ENCODE peak calls at places on chromosomes 6 and 20, in five cellular contexts. B, C, N, M and Q are unnamed samples.

GRCh38 chr20:1508576-1508975 is 17.4 kb upstream of the SIRPB2 start:
- DNase-seq in C (no peak), B (no peak), M (no peak), N (no peak), Q (no peak)

GRCh38 chr6:38755874-38756273 is 40.8 kb downstream of the DNAH8 start:
- DNase-seq in C (no peak), B (no peak), N (peak; percentile 62), M (no peak), Q (no peak)

GRCh38 chr6:160042014-160042773 is 73.3 kb downstream of the IGF2R start:
- DNase-seq in N (no peak), C (no peak), B (no peak), M (no peak), Q (no peak)

GRCh38 chr20:11849976-11850670 is 67.6 kb upstream of the BTBD3 start:
- DNase-seq in C (no peak), B (no peak), N (peak; percentile 8), M (no peak), Q (no peak)

GRCh38 chr6:30037182-30037788 is 23.8 kb upstream of the POLR1H start:
- DNase-seq in M (no peak), C (peak; percentile 27), B (no peak), N (no peak), Q (no peak)

GRCh38 chr6:72616406-72617015 is 5.4 kb upstream of the KCNQ5 start:
- DNase-seq in B (no peak), M (no peak), N (no peak), C (no peak), Q (no peak)

GRCh38 chr6:33095681-33096080 is 19.9 kb downstream of the HLA-DPB1 start:
- DNase-seq in M (no peak), C (no peak), N (no peak), B (no peak), Q (no peak)

GRCh38 chr20:47438464-47439381 is 63.0 kb upstream of the NCOA3 start:
- DNase-seq in C (no peak), N (peak; percentile 33), M (peak; percentile 30), B (no peak), Q (peak; percentile 61)

GRCh38 chr6:48086187-48086586 is 24.8 kb downstream of the PTCHD4 start:
- DNase-seq in N (no peak), M (no peak), B (no peak), C (no peak), Q (no peak)

GRCh38 chr6:42013134-42013516 is 37.2 kb upstream of the TAF8 start:
- DNase-seq in C (no peak), B (no peak), M (no peak), N (no peak), Q (no peak)

GRCh38 chr6:11943060-11943459 is 69.1 kb upstream of the HIVEP1 start:
- DNase-seq in M (no peak), N (no peak), C (no peak), B (no peak), Q (no peak)

GRCh38 chr20:36313476-36313875 is 7.3 kb downstream of the DLGAP4 start:
- DNase-seq in M (no peak), N (no peak), B (no peak), C (no peak), Q (no peak)

GRCh38 chr6:157224178-157224956 is 99.0 kb downstream of the TMEM242 start:
- DNase-seq in M (no peak), N (no peak), C (no peak), B (peak; percentile 52), Q (peak; percentile 77)

GRCh38 chr6:119076173-119076965 is 2.1 kb downstream of the FAM184A start:
- DNase-seq in M (no peak), N (no peak), B (no peak), C (no peak), Q (no peak)

GRCh38 chr6:99467509-99468106 is 42.5 kb upstream of the PNISR start:
- DNase-seq in M (no peak), C (peak; percentile 10), N (no peak), B (no peak), Q (no peak)

GRCh38 chr6:117389227-117390057 is 36.3 kb downstream of the ROS1 start:
- DNase-seq in N (no peak), B (no peak), M (peak; percentile 31), C (peak; percentile 5), Q (no peak)

GRCh38 chr6:36968266-36968977 is 13.9 kb downstream of the PI16 start:
- DNase-seq in N (no peak), C (no peak), M (peak; percentile 37), B (peak; percentile 73), Q (no peak)

GRCh38 chr20:19928379-19929360 is 88.5 kb upstream of the NAA20 start:
- DNase-seq in C (no peak), M (peak; percentile 77), B (no peak), N (no peak), Q (peak; percentile 64)

GRCh38 chr6:3455121-3455489 is 1.7 kb downstream of the SLC22A23 start:
- DNase-seq in B (no peak), N (no peak), C (no peak), M (peak; percentile 55), Q (peak; percentile 62)

GRCh38 chr20:8213831-8214587 is 81.9 kb downstream of the PLCB1 start:
- DNase-seq in M (no peak), B (no peak), C (no peak), N (no peak), Q (no peak)

GRCh38 chr6:72788188-72788587 is 166.3 kb downstream of the KCNQ5 start:
- DNase-seq in B (no peak), C (peak; percentile 5), N (no peak), M (no peak), Q (no peak)

GRCh38 chr6:113632220-113632864 is 224.8 kb upstream of the MARCKS start:
- DNase-seq in C (peak; percentile 41), B (peak; percentile 27), N (peak; percentile 65), M (peak; percentile 54), Q (peak; percentile 79)

GRCh38 chr20:51346686-51347485 is 195.6 kb downstream of the NFATC2 start:
- DNase-seq in M (no peak), C (peak; percentile 24), N (no peak), B (no peak), Q (no peak)

GRCh38 chr6:21935561-21936028 is 342.0 kb downstream of the SOX4 start:
- DNase-seq in C (no peak), N (peak; percentile 27), M (peak; percentile 32), B (no peak), Q (no peak)

GRCh38 chr6:389622-390021 is 1.9 kb upstream of the IRF4 start:
- DNase-seq in M (peak; percentile 6), C (no peak), B (no peak), N (no peak), Q (no peak)

GRCh38 chr6:104995989-104996617 is 39.2 kb downstream of the LIN28B start:
- DNase-seq in C (no peak), M (no peak), N (no peak), B (no peak), Q (no peak)

GRCh38 chr20:57251344-57251743 is 15.1 kb downstream of the BMP7 start:
- DNase-seq in C (no peak), M (no peak), B (no peak), N (no peak), Q (no peak)

GRCh38 chr6:26250806-26251075 is 114.3 kb upstream of the BTN3A2 start:
- DNase-seq in C (no peak), B (no peak), N (no peak), M (peak; percentile 50), Q (peak; percentile 64)

GRCh38 chr6:116370717-116371383 is at the start of gene DSE:
- DNase-seq in C (peak; percentile 44), B (peak; percentile 87), M (peak; percentile 78), N (no peak), Q (peak; percentile 77)
- TF ChIP-seq POLR2A in C (peak; percentile 40), B (no peak), M (peak; percentile 62), N (no peak), Q (peak; percentile 46)

DNA sequence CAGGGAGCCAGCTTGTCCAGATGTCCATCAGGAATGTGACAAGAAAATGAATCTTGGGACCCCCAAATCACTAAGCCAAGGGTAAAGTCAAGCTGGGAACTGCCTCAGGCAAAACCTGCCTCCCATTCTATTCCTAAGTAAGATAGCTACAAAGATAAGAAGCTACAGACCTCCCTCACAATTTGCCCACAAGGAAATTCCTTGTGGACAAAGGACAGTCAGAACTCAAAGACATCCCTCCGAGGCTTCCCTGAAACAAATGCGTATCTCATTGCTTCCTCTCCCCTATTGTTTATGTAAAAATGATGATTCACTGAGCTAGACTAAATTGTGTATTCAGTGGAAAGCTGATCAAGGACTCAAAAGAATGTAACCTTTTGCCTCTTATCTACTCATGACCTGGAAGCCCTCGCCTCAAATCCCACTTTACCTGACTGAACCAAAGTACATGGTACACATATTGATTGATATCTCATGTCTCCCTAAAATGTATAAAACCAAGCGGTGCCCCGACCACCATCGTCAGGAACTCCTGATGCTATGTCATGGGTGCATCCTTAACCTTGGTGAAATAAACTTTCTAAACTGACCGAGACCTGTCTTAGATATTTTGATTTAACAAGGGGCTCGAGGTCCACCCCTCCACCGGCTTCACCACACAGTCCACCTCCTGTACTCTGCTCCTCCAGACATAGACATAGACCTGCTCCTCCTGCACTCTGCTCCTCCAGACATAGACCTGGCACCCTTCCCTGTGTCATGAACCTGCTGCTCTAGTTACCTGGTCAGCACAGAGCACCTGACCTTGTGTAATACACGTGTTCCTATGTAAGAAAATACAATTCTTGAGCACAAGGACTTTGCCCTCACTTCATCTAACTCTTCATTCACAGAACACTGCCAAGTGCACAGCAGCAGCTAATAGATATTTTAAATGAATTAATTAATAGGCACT is 81.4 kb downstream of the WDR27 start:
- DNase-seq in B (no peak), M (no peak), N (no peak), C (no peak), Q (no peak)
- H3K27ac ChIP-seq in B (no peak overlapping the region), M (no peak overlapping the region), N (no peak overlapping the region), C (peak overlapping the region; percentile 80), Q (no peak overlapping the region)

GRCh38 chr6:63571382-63571882 is 848 bp upstream of the LOC128125822 start:
- DNase-seq in M (no peak), C (no peak), N (no peak), B (no peak), Q (no peak)
- TF ChIP-seq CTCF in M (no peak), C (peak; percentile 15), N (peak; percentile 23), B (no peak), Q (no peak)

GRCh38 chr6:16964553-16965499 is 137.0 kb upstream of the STMND1 start:
- DNase-seq in B (peak; percentile 73), C (peak; percentile 39), M (peak; percentile 70), N (peak; percentile 39), Q (peak; percentile 47)

GRCh38 chr6:16969699-16970695 is 131.9 kb upstream of the STMND1 start:
- DNase-seq in N (no peak), B (no peak), M (no peak), C (no peak), Q (no peak)

GRCh38 chr6:16966821-16967817 is 134.7 kb upstream of the STMND1 start:
- DNase-seq in M (no peak), B (no peak), C (no peak), N (no peak), Q (no peak)

GRCh38 chr6:16961577-16961976 is 140.3 kb upstream of the STMND1 start:
- DNase-seq in N (no peak), B (no peak), M (no peak), C (no peak), Q (no peak)

GRCh38 chr6:16965679-16966078 is 136.2 kb upstream of the STMND1 start:
- DNase-seq in C (no peak), B (no peak), M (no peak), N (no peak), Q (no peak)
- TF ChIP-seq POLR2A in C (no peak), B (no peak), M (no peak), N (no peak), Q (no peak)

DNA sequence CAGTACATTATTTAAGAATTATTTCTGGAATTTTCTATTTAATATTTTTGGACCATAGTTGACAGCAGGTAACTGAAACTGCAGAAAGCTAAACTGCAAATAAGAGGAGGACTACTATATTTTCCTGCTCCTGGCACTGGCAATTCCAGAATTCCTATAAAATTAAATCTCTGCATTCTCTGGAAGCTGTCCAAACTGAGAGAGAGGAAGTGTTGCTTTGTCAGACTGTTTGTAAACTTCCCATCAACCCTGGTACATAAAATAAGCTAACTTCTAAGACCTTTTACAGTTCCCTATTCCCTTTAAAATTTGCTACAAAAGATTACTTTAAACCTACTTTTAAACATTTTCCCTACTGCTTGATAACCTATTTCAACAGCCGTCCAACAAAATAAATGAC is 196.1 kb upstream of the RUNX2 start:
- DNase-seq in B (no peak), M (no peak), N (no peak), C (no peak), Q (no peak)
- H3K27ac ChIP-seq in B (peak overlapping the region; percentile 77), M (no peak overlapping the region), N (no peak overlapping the region), C (no peak overlapping the region), Q (no peak overlapping the region)